ENCODE peak calls at places on chromosome 20, in eight cellular contexts. T is dorsolateral prefrontal cortex; Q is AG04450; E is cardiac muscle cell; L is CD8-positive, alpha-beta memory T cell; S is pancreas; M is uterus; B is MM.1S. P is an unnamed sample.

GRCh38 chr20:49937023-49937929 is 1.1 kb downstream of the RNF114 start:
- DNase-seq in T (no peak), Q (no peak), E (no peak), L (no peak), S (no peak), M (no peak), B (peak; percentile 10), P (no peak)

GRCh38 chr20:37756234-37756633 is 62.4 kb downstream of the CTNNBL1 start:
- DNase-seq in T (no peak), Q (no peak), E (no peak), L (no peak), S (no peak), M (no peak), B (no peak), P (no peak)

GRCh38 chr20:25076731-25077609 is 5.0 kb downstream of the VSX1 start:
- DNase-seq in T (no peak), Q (no peak), E (no peak), L (no peak), S (peak; percentile 35), M (peak; percentile 41), B (peak; percentile 86), P (no peak)

GRCh38 chr20:37804584-37805566 is 98.1 kb upstream of the VSTM2L start:
- DNase-seq in T (peak; percentile 51), Q (no peak), E (no peak), L (no peak), S (no peak), M (no peak), B (no peak), P (no peak)

GRCh38 chr20:50138479-50139393 is 14.8 kb downstream of the PEDS1 start:
- DNase-seq in T (peak; percentile 83), Q (no peak), E (no peak), L (no peak), S (no peak), M (no peak), B (no peak), P (no peak)

GRCh38 chr20:59788811-59789210 is 144.6 kb downstream of the SYCP2 start:
- DNase-seq in T (no peak), Q (no peak), E (no peak), L (no peak), S (no peak), M (no peak), B (no peak), P (no peak)

GRCh38 chr20:3752386-3752759 is 15.2 kb downstream of the ADISSP start:
- DNase-seq in T (no peak), Q (no peak), E (no peak), L (no peak), S (no peak), M (no peak), B (no peak), P (no peak)

GRCh38 chr20:59567585-59568508 is 36.5 kb upstream of the PHACTR3 start:
- DNase-seq in T (no peak), Q (no peak), E (no peak), L (no peak), S (no peak), M (no peak), B (no peak), P (no peak)

GRCh38 chr20:49983123-49983847 is 505 bp downstream of the SNAI1 start:
- DNase-seq in T (no peak), Q (no peak), E (peak; percentile 19), L (no peak), S (no peak), M (no peak), B (no peak), P (no peak)

GRCh38 chr20:59765599-59766177 is 161.3 kb downstream of the PHACTR3 start:
- DNase-seq in T (no peak), Q (no peak), E (no peak), L (no peak), S (no peak), M (no peak), B (peak; percentile 47), P (peak; percentile 2)

GRCh38 chr20:38094373-38094775 is 60.8 kb downstream of the RPRD1B start:
- DNase-seq in T (no peak), Q (no peak), E (no peak), L (no peak), S (no peak), M (peak; percentile 57), B (peak; percentile 12), P (peak; percentile 24)

GRCh38 chr20:45758096-45758495 is 33.6 kb downstream of the WFDC3 start:
- DNase-seq in T (no peak), Q (no peak), E (no peak), L (no peak), S (no peak), M (no peak), B (no peak), P (no peak)

GRCh38 chr20:24966317-24967012 is 17.4 kb downstream of the CST7 start:
- DNase-seq in T (no peak), Q (no peak), E (no peak), L (no peak), S (no peak), M (no peak), B (no peak), P (no peak)

GRCh38 chr20:959996-960615 is 42.0 kb downstream of the RSPO4 start:
- DNase-seq in T (no peak), Q (no peak), E (no peak), L (no peak), S (no peak), M (no peak), B (no peak), P (no peak)

GRCh38 chr20:63166423-63167020 is 49.4 kb downstream of the YTHDF1 start:
- DNase-seq in T (no peak), Q (no peak), E (no peak), L (no peak), S (no peak), M (no peak), B (no peak), P (no peak)

GRCh38 chr20:63163596-63164560 is 52.1 kb downstream of the YTHDF1 start:
- DNase-seq in T (peak; percentile 84), Q (no peak), E (no peak), L (no peak), S (no peak), M (no peak), B (no peak), P (peak; percentile 5)

GRCh38 chr20:63164681-63165537 is 51.0 kb downstream of the YTHDF1 start:
- DNase-seq in T (no peak), Q (no peak), E (no peak), L (no peak), S (no peak), M (no peak), B (no peak), P (no peak)

GRCh38 chr20:63167026-63167917 is 48.7 kb downstream of the YTHDF1 start:
- DNase-seq in T (no peak), Q (no peak), E (no peak), L (no peak), S (no peak), M (no peak), B (no peak), P (no peak)

GRCh38 chr20:63165538-63166422 is 50.2 kb downstream of the YTHDF1 start:
- DNase-seq in T (no peak), Q (no peak), E (no peak), L (no peak), S (no peak), M (no peak), B (no peak), P (no peak)
- H3K27me3 ChIP-seq in T (no peaks in the 10 kb centered on the region), Q (peaks cover 21% of the 10 kb centered on the region), E (peaks cover 49% of the 10 kb centered on the region), L (no peaks in the 10 kb centered on the region), S (no peaks in the 10 kb centered on the region), M (no peaks in the 10 kb centered on the region), B (peaks cover 69% of the 10 kb centered on the region), P (no peaks in the 10 kb centered on the region)

GRCh38 chr20:47805951-47806350 is 20.7 kb upstream of the SULF2 start:
- DNase-seq in T (no peak), Q (no peak), E (no peak), L (no peak), S (no peak), M (no peak), B (no peak), P (no peak)
- H3K27me3 ChIP-seq in T (peaks cover 16% of the 10 kb centered on the region), Q (no peaks in the 10 kb centered on the region), E (peaks cover 17% of the 10 kb centered on the region), L (peaks cover 4% of the 10 kb centered on the region), S (no peaks in the 10 kb centered on the region), M (no peaks in the 10 kb centered on the region), B (no peaks in the 10 kb centered on the region), P (no peaks in the 10 kb centered on the region)

DNA sequence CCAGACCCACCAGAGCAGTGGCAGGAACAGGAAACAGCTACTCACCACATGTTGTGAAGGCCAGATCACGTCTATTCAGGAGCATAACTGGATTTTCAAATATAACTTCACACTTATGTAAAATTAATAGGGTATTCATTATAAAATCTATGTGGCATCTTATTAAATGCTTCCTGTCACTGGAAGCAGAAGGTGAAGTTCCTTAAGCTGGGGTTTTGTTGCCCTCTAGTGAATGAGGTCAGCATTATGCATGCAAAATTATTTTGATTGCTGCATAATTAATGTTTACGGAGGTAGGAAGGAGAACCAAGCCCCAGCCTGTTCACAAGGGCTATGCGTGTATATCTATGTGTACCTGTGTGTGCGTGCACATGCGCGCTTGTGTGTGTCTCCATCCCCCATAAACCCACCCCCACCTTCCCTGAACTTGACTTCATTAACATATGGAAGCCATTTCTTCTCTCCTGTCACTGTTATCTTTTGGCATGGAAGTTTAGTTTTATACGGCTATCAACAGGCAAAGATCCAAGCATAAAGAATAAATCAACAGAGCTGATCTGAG is 90.3 kb upstream of the CDH4 start:
- DNase-seq in T (no peak), Q (no peak), E (no peak), L (no peak), S (no peak), M (no peak), B (peak; percentile 9), P (no peak)
- H3K27me3 ChIP-seq in T (peaks cover 50% of the 10 kb centered on the region), Q (peaks cover 13% of the 10 kb centered on the region), E (no peaks in the 10 kb centered on the region), L (no peaks in the 10 kb centered on the region), S (no peaks in the 10 kb centered on the region), M (no peaks in the 10 kb centered on the region), B (no peaks in the 10 kb centered on the region), P (no peaks in the 10 kb centered on the region)

GRCh38 chr20:51566594-51566993 is 24.1 kb upstream of the NFATC2 start:
- DNase-seq in T (no peak), Q (no peak), E (no peak), L (no peak), S (no peak), M (no peak), B (no peak), P (no peak)

GRCh38 chr20:51569815-51570741 is 27.6 kb upstream of the NFATC2 start:
- DNase-seq in T (peak; percentile 54), Q (no peak), E (peak; percentile 62), L (no peak), S (no peak), M (no peak), B (no peak), P (no peak)

GRCh38 chr20:51565741-51566140 is 23.2 kb upstream of the NFATC2 start:
- DNase-seq in T (no peak), Q (no peak), E (no peak), L (no peak), S (no peak), M (no peak), B (peak; percentile 28), P (no peak)

GRCh38 chr20:51565298-51565697 is 22.8 kb upstream of the NFATC2 start:
- DNase-seq in T (no peak), Q (no peak), E (no peak), L (no peak), S (no peak), M (no peak), B (no peak), P (no peak)

DNA sequence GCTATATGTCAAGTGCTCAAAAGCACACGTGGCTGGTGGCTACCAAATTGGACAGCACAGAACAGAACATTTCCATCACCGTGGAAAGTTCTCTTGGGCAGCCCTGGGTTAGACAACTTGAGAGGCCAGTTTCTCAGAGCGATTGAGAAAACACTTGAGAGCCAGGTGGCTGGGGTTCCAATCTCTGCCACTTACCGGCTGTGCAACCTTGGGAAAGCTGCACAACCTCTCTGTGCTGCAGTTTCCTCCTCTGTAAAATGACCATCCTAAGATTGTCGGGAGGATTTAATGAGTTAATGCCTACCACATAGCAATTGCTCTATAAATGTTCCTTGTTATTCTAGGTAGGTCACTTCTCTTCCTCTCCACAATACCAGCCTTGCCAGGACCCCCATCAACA is 25.1 kb upstream of the NFATC2 start:
- DNase-seq in T (no peak), Q (no peak), E (no peak), L (no peak), S (no peak), M (no peak), B (no peak), P (no peak)
- H3K27me3 ChIP-seq in T (peaks cover 19% of the 10 kb centered on the region), Q (no peaks in the 10 kb centered on the region), E (no peaks in the 10 kb centered on the region), L (peaks cover 10% of the 10 kb centered on the region), S (peaks cover 4% of the 10 kb centered on the region), M (no peaks in the 10 kb centered on the region), B (peaks cover 9% of the 10 kb centered on the region), P (peaks cover under 1% of the 10 kb centered on the region)